ENCODE peak calls at places on chromosomes 5 and 9, in four cellular contexts. R, G, W and M are unnamed samples.
A peak's percentile ranks its signal among the peaks of the same experiment; 100 is the strongest.

GRCh38 chr5:65672787-65673186 is 48.0 kb downstream of the SHLD3 start:
- DNase-seq in W (no peak), G (no peak), R (no peak), M (no peak)

GRCh38 chr5:54719384-54720306 is 202.1 kb downstream of the SNX18 start:
- DNase-seq in W (no peak), G (no peak), R (peak; percentile 43), M (no peak)

GRCh38 chr5:150487199-150488061 is 20.5 kb upstream of the NDST1 start:
- DNase-seq in R (peak; percentile 67), W (no peak), G (no peak), M (no peak)

GRCh38 chr9:82010711-82011110 is 22.1 kb downstream of the SPATA31D1 start:
- DNase-seq in W (no peak), R (no peak), G (no peak), M (no peak)

GRCh38 chr5:139905401-139905800 is 109.8 kb downstream of the PSD2 start:
- DNase-seq in G (peak; percentile 48), R (no peak), W (peak; percentile 40), M (no peak)

GRCh38 chr9:100292414-100292813 is 60.3 kb downstream of the TEX10 start:
- DNase-seq in G (no peak), W (no peak), R (no peak), M (no peak)

GRCh38 chr9:6024035-6024554 is 8.7 kb upstream of the RANBP6 start:
- DNase-seq in G (no peak), W (no peak), R (peak; percentile 16), M (no peak)

GRCh38 chr5:7910738-7911428 is 41.9 kb downstream of the MTRR start:
- DNase-seq in R (no peak), G (no peak), W (no peak), M (no peak)

GRCh38 chr9:35510366-35510744 is 20.4 kb downstream of the RUSC2 start:
- DNase-seq in W (no peak), R (no peak), G (no peak), M (no peak)

GRCh38 chr5:181222630-181223040 is 446 bp upstream of the TRIM41 start:
- DNase-seq in G (no peak), W (no peak), R (no peak), M (no peak)

GRCh38 chr5:157998021-157998504 is 139.1 kb upstream of the CLINT1 start:
- DNase-seq in G (no peak), R (no peak), W (no peak), M (no peak)

GRCh38 chr5:77631166-77631582 is 7.3 kb downstream of the OTP start:
- DNase-seq in R (no peak), W (no peak), G (no peak), M (no peak)

GRCh38 chr5:77630246-77631165 is 8.0 kb downstream of the OTP start:
- DNase-seq in W (no peak), R (peak; percentile 51), G (no peak), M (no peak)

GRCh38 chr5:77635073-77635472 is 3.4 kb downstream of the OTP start:
- DNase-seq in R (no peak), W (no peak), G (no peak), M (no peak)

GRCh38 chr5:77629553-77630245 is 8.8 kb downstream of the OTP start:
- DNase-seq in G (no peak), W (no peak), R (no peak), M (no peak)

DNA sequence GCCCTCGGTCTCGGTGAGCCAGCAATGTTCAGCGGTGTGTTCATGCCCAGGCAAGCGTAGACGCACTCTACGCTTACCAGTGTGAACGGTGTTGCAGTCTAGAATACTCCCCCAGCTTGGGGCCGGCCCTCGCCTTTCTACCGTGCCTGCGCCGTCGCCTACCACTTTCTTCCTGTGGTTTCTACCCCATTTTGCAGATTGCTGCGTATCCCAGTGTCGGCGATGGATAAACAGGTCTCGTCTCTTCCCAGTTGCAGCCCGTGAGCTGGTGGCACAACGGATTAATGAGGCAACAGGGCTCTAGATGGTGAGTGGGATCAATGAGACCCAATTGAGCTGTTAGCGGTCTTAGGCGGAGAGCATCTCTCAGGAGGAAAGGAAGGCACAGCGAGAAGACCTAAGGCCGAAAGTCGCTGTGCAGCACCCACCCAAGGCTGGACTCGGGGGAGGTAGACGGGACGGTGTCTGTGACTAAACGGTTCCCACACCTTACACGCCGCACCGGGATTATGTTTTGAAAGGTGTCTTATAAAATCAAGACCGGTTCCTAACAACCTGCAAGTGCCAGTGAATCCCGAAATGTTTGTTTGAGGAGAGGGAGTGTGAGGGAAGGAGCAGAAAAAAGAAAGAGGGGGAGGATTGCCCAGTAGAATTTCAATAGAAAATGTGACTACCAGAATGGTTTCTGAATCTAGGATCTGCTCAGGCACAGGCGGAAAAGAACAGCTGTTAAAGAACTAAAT is 5.8 kb downstream of the OTP start:
- DNase-seq in G (no peak), W (no peak), R (no peak), M (no peak)
- H3K27me3 ChIP-seq in G (peaks cover 3% of the 10 kb centered on the region), W (peaks cover 100% of the 10 kb centered on the region), R (peaks cover 100% of the 10 kb centered on the region), M (peaks cover 24% of the 10 kb centered on the region)

DNA sequence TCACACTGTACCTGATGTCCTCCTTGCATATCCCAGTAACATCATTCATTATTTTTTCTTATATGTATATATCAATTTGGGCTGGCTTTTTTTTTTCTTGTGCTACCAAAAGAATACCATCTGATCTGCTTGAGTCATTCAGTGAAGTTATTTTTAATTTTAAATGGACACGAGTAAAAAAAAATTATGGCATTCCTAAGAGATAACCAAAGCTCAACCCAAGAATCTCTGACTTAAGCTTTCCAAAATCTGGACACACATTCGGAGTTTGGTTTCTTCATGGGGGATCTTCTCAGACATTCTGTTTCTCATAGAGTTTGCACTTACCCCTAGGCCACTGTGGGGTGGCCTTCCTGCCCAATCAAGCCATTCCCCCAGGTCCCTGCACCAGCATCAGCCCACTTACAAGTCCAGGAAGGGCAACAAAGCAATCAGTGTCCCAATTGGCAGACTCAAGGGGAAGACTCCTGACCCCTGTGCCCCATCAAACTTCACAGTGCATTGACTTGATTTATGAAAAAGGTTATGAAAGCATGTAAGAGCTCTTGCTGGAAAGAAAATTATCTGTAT is 49.2 kb upstream of the SPDL1 start:
- DNase-seq in R (peak; percentile 5), G (no peak), W (no peak), M (no peak)
- H3K27me3 ChIP-seq in R (no peaks in the 10 kb centered on the region), G (no peaks in the 10 kb centered on the region), W (no peaks in the 10 kb centered on the region), M (no peaks in the 10 kb centered on the region)

GRCh38 chr9:135639196-135639595 is at the start of gene GLT6D1:
- DNase-seq in W (no peak), G (no peak), R (no peak), M (no peak)

GRCh38 chr9:135641047-135641446 is 1.7 kb upstream of the GLT6D1 start:
- DNase-seq in G (no peak), W (no peak), R (no peak), M (no peak)

GRCh38 chr9:135644631-135645218 is 5.4 kb upstream of the GLT6D1 start:
- DNase-seq in W (no peak), R (no peak), G (no peak), M (no peak)

GRCh38 chr9:135641745-135642144 is 2.4 kb upstream of the GLT6D1 start:
- DNase-seq in W (no peak), R (no peak), G (no peak), M (no peak)
- H3K27me3 ChIP-seq in W (peaks cover 23% of the 10 kb centered on the region), R (peaks cover 4% of the 10 kb centered on the region), G (no peaks in the 10 kb centered on the region), M (no peaks in the 10 kb centered on the region)

DNA sequence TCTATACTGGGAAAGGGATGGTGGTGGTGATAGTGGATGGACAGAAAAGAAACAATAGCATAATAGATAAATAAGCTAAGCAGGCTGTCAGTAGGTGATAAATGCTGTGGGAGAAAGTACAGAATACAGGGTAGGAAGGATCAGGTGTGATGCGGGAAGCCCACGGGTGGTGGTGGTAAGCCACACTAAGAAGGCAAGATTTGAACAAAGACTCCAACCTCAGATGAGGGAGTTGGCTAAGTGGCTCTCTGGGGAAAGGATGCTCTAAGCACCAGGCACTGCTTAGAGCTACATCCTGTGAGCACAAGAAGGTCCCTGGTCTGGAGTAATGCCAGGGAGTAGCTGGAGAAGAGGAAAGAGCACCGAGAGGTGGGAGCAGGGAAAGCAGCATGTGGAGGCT is 151.6 kb upstream of the KLF9 start:
- DNase-seq in R (no peak), W (no peak), G (no peak), M (no peak)
- H3K27me3 ChIP-seq in R (no peaks in the 10 kb centered on the region), W (no peaks in the 10 kb centered on the region), G (no peaks in the 10 kb centered on the region), M (no peaks in the 10 kb centered on the region)

GRCh38 chr5:170504598-170505266 is 912 bp downstream of the KCNIP1 start:
- DNase-seq in R (no peak), G (no peak), W (no peak), M (no peak)
- H3K27me3 ChIP-seq in R (peaks cover 12% of the 10 kb centered on the region), G (no peaks in the 10 kb centered on the region), W (peaks cover 24% of the 10 kb centered on the region), M (no peaks in the 10 kb centered on the region)

DNA sequence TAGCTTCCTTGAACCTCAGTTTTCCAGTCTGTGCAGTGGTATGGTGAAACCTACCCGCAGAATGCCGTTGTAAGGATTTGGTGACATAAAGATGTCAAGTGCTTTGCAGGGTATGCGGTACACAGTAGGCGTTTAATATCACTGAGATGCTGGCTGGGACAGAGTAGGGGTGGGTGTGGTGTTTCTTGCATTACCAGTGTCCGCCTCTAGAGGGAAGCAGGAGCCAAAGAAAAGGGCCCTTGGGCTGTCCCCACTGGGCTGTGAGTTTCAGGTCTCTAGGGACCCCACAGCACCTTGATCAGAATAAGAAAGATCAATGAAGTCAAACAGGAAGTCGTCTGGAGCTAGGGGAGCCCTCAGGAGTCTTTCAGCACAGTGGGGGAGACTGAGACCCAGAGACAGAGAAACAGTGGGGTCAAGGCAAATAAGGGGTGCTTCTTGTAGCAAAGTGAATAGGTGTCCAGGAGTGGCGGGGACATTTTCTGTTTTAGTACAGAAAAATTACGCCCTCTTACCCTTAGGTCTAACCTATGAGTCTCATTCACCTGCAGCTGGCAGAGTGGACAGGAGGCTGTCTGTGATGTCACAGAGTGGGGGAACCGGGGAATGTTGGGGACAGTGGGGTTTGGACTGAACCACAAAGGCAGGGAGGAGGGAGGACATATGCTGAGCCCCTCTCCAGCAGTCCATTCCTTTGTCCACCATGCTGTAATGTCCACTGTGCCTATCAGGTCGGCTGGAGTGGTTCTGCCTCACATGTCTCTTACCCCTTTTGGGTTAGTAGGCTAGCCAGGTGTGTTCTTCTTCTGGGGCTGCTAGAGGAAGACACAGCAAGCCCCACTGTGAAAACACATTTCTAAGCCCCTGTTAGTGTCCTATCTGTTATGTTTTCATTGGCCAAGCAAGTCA is 4.7 kb upstream of the TEX53 start:
- DNase-seq in R (peak; percentile 34), W (no peak), G (no peak), M (peak; percentile 79)
- H3K27me3 ChIP-seq in R (no peaks in the 10 kb centered on the region), W (peaks cover 6% of the 10 kb centered on the region), G (no peaks in the 10 kb centered on the region), M (no peaks in the 10 kb centered on the region)

DNA sequence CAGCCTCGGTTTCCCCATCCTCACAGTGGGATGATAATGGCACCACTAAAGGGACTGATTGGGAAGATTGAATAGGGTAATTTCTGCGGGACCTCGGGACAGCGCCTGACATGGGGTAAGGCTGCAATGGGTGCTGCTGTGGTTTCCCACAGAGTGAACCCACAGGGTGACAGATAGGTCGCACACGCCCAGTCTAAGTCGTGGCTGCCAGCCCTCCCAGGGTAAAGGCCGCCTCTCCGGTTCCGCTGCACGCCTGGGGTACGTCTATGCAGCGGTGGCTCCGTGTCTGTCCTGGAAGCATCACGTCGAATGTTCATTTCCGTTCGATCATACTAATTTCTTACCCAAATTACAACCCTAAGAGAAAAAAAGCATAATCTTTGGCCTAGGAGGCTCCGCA is 631 bp downstream of the CFAP77 start:
- DNase-seq in W (no peak), G (no peak), R (no peak), M (no peak)
- H3K27me3 ChIP-seq in W (peaks cover 58% of the 10 kb centered on the region), G (peaks cover 5% of the 10 kb centered on the region), R (peaks cover 47% of the 10 kb centered on the region), M (peaks cover 7% of the 10 kb centered on the region)